ENCODE peak calls at places on chromosomes 5 and 9, in six cellular contexts. One of them, this sample, is unnamed.
A peak's percentile ranks its signal among the peaks of the same experiment; 100 is the strongest.

GRCh38 chr9:127541865-127542264 is 70.2 kb upstream of the STXBP1 start:
- DNase-seq in stimulated activated CD8-positive, alpha-beta memory T cell treated with anti-CD3 and anti-CD28 coated beads, Interleukin-4, amount 100 ng/mL, for 1 hour: no peak
- DNase-seq in EH: no peak
- DNase-seq in stimulated activated CD4-positive, alpha-beta T cell treated with anti-CD3 and anti-CD28 coated beads, Interleukin-12 subunit alpha, Interleukin-12 subunit beta, amount 100 ng/mL, for 48 hours: no peak
- DNase-seq in MV-4-11: no peak
- DNase-seq in activated CD8-positive, alpha-beta T cell treated with anti-CD3 and anti-CD28 coated beads for 36 hours: no peak
- DNase-seq in this sample: peak; percentile 53

GRCh38 chr9:7983361-7983974 is 183.9 kb upstream of the DMAC1 start:
- DNase-seq in stimulated activated CD8-positive, alpha-beta memory T cell treated with anti-CD3 and anti-CD28 coated beads, Interleukin-4, amount 100 ng/mL, for 1 hour: no peak
- DNase-seq in EH: no peak
- DNase-seq in stimulated activated CD4-positive, alpha-beta T cell treated with anti-CD3 and anti-CD28 coated beads, Interleukin-12 subunit alpha, Interleukin-12 subunit beta, amount 100 ng/mL, for 48 hours: no peak
- DNase-seq in MV-4-11: no peak
- DNase-seq in activated CD8-positive, alpha-beta T cell treated with anti-CD3 and anti-CD28 coated beads for 36 hours: no peak
- DNase-seq in this sample: no peak

GRCh38 chr9:136520053-136520540 is 25.8 kb downstream of the NOTCH1 start:
- DNase-seq in stimulated activated CD8-positive, alpha-beta memory T cell treated with anti-CD3 and anti-CD28 coated beads, Interleukin-4, amount 100 ng/mL, for 1 hour: no peak
- DNase-seq in EH: no peak
- DNase-seq in stimulated activated CD4-positive, alpha-beta T cell treated with anti-CD3 and anti-CD28 coated beads, Interleukin-12 subunit alpha, Interleukin-12 subunit beta, amount 100 ng/mL, for 48 hours: no peak
- DNase-seq in MV-4-11: no peak
- DNase-seq in activated CD8-positive, alpha-beta T cell treated with anti-CD3 and anti-CD28 coated beads for 36 hours: no peak
- DNase-seq in this sample: no peak

GRCh38 chr9:108282872-108283271 is 572.9 kb downstream of the ACTL7B start:
- DNase-seq in stimulated activated CD8-positive, alpha-beta memory T cell treated with anti-CD3 and anti-CD28 coated beads, Interleukin-4, amount 100 ng/mL, for 1 hour: no peak
- DNase-seq in EH: no peak
- DNase-seq in stimulated activated CD4-positive, alpha-beta T cell treated with anti-CD3 and anti-CD28 coated beads, Interleukin-12 subunit alpha, Interleukin-12 subunit beta, amount 100 ng/mL, for 48 hours: no peak
- DNase-seq in MV-4-11: no peak
- DNase-seq in activated CD8-positive, alpha-beta T cell treated with anti-CD3 and anti-CD28 coated beads for 36 hours: no peak
- DNase-seq in this sample: peak; percentile 22

GRCh38 chr5:127031863-127032232 is 1.5 kb upstream of the MARCHF3 start:
- DNase-seq in stimulated activated CD8-positive, alpha-beta memory T cell treated with anti-CD3 and anti-CD28 coated beads, Interleukin-4, amount 100 ng/mL, for 1 hour: no peak
- DNase-seq in EH: peak; percentile 8
- DNase-seq in stimulated activated CD4-positive, alpha-beta T cell treated with anti-CD3 and anti-CD28 coated beads, Interleukin-12 subunit alpha, Interleukin-12 subunit beta, amount 100 ng/mL, for 48 hours: no peak
- DNase-seq in MV-4-11: peak; percentile 11
- DNase-seq in activated CD8-positive, alpha-beta T cell treated with anti-CD3 and anti-CD28 coated beads for 36 hours: no peak
- DNase-seq in this sample: peak; percentile 53

GRCh38 chr5:1563051-1563461 is 39.3 kb upstream of the LPCAT1 start:
- DNase-seq in stimulated activated CD8-positive, alpha-beta memory T cell treated with anti-CD3 and anti-CD28 coated beads, Interleukin-4, amount 100 ng/mL, for 1 hour: no peak
- DNase-seq in EH: no peak
- DNase-seq in stimulated activated CD4-positive, alpha-beta T cell treated with anti-CD3 and anti-CD28 coated beads, Interleukin-12 subunit alpha, Interleukin-12 subunit beta, amount 100 ng/mL, for 48 hours: no peak
- DNase-seq in MV-4-11: no peak
- DNase-seq in activated CD8-positive, alpha-beta T cell treated with anti-CD3 and anti-CD28 coated beads for 36 hours: no peak
- DNase-seq in this sample: no peak

GRCh38 chr9:136997830-136998234 is 1.5 kb upstream of the CLIC3 start:
- DNase-seq in stimulated activated CD8-positive, alpha-beta memory T cell treated with anti-CD3 and anti-CD28 coated beads, Interleukin-4, amount 100 ng/mL, for 1 hour: no peak
- DNase-seq in EH: no peak
- DNase-seq in stimulated activated CD4-positive, alpha-beta T cell treated with anti-CD3 and anti-CD28 coated beads, Interleukin-12 subunit alpha, Interleukin-12 subunit beta, amount 100 ng/mL, for 48 hours: no peak
- DNase-seq in MV-4-11: peak; percentile 6
- DNase-seq in activated CD8-positive, alpha-beta T cell treated with anti-CD3 and anti-CD28 coated beads for 36 hours: peak; percentile 58
- DNase-seq in this sample: no peak

GRCh38 chr9:19967567-19968459 is 179.0 kb upstream of the SLC24A2 start:
- DNase-seq in stimulated activated CD8-positive, alpha-beta memory T cell treated with anti-CD3 and anti-CD28 coated beads, Interleukin-4, amount 100 ng/mL, for 1 hour: no peak
- DNase-seq in EH: no peak
- DNase-seq in stimulated activated CD4-positive, alpha-beta T cell treated with anti-CD3 and anti-CD28 coated beads, Interleukin-12 subunit alpha, Interleukin-12 subunit beta, amount 100 ng/mL, for 48 hours: no peak
- DNase-seq in MV-4-11: no peak
- DNase-seq in activated CD8-positive, alpha-beta T cell treated with anti-CD3 and anti-CD28 coated beads for 36 hours: peak; percentile 7
- DNase-seq in this sample: no peak

GRCh38 chr9:4114569-4115505 is 185.0 kb downstream of the GLIS3 start:
- DNase-seq in stimulated activated CD8-positive, alpha-beta memory T cell treated with anti-CD3 and anti-CD28 coated beads, Interleukin-4, amount 100 ng/mL, for 1 hour: no peak
- DNase-seq in EH: peak; percentile 27
- DNase-seq in stimulated activated CD4-positive, alpha-beta T cell treated with anti-CD3 and anti-CD28 coated beads, Interleukin-12 subunit alpha, Interleukin-12 subunit beta, amount 100 ng/mL, for 48 hours: no peak
- DNase-seq in MV-4-11: no peak
- DNase-seq in activated CD8-positive, alpha-beta T cell treated with anti-CD3 and anti-CD28 coated beads for 36 hours: no peak
- DNase-seq in this sample: no peak

GRCh38 chr5:73196201-73196600 is 23.2 kb downstream of the TMEM174 start:
- DNase-seq in stimulated activated CD8-positive, alpha-beta memory T cell treated with anti-CD3 and anti-CD28 coated beads, Interleukin-4, amount 100 ng/mL, for 1 hour: no peak
- DNase-seq in EH: no peak
- DNase-seq in stimulated activated CD4-positive, alpha-beta T cell treated with anti-CD3 and anti-CD28 coated beads, Interleukin-12 subunit alpha, Interleukin-12 subunit beta, amount 100 ng/mL, for 48 hours: no peak
- DNase-seq in MV-4-11: no peak
- DNase-seq in activated CD8-positive, alpha-beta T cell treated with anti-CD3 and anti-CD28 coated beads for 36 hours: no peak
- DNase-seq in this sample: no peak

GRCh38 chr9:130499804-130500263 is 55.1 kb downstream of the ASS1 start:
- DNase-seq in stimulated activated CD8-positive, alpha-beta memory T cell treated with anti-CD3 and anti-CD28 coated beads, Interleukin-4, amount 100 ng/mL, for 1 hour: no peak
- DNase-seq in EH: no peak
- DNase-seq in stimulated activated CD4-positive, alpha-beta T cell treated with anti-CD3 and anti-CD28 coated beads, Interleukin-12 subunit alpha, Interleukin-12 subunit beta, amount 100 ng/mL, for 48 hours: no peak
- DNase-seq in MV-4-11: no peak
- DNase-seq in activated CD8-positive, alpha-beta T cell treated with anti-CD3 and anti-CD28 coated beads for 36 hours: peak; percentile 24
- DNase-seq in this sample: peak; percentile 16

GRCh38 chr5:36876389-36876964 is at the start of gene NIPBL:
- DNase-seq in stimulated activated CD8-positive, alpha-beta memory T cell treated with anti-CD3 and anti-CD28 coated beads, Interleukin-4, amount 100 ng/mL, for 1 hour: peak; percentile 78
- DNase-seq in EH: peak; percentile 96
- DNase-seq in stimulated activated CD4-positive, alpha-beta T cell treated with anti-CD3 and anti-CD28 coated beads, Interleukin-12 subunit alpha, Interleukin-12 subunit beta, amount 100 ng/mL, for 48 hours: peak; percentile 87
- DNase-seq in MV-4-11: peak; percentile 87
- DNase-seq in activated CD8-positive, alpha-beta T cell treated with anti-CD3 and anti-CD28 coated beads for 36 hours: peak; percentile 92
- DNase-seq in this sample: peak; percentile 97

This sample was measured in MCF 10A.